ENCODE peak calls at places on chromosomes 7 and 10, in ten cellular contexts. R is esophagus squamous epithelium, T is spleen, I is heart left ventricle, Z is ovary, F is HCT116, V is IMR-90, N is body of pancreas, J is transverse colon, E is sigmoid colon. Y is an unnamed sample.

GRCh38 chr10:123746016-123746415 is 79.9 kb downstream of the GPR26 start:
- DNase-seq in R (no peak), T (no peak), I (no peak), Z (no peak), F (no peak), V (no peak), N (no peak), J (no peak), E (no peak), Y (no peak)

GRCh38 chr10:88196298-88196697 is 332.9 kb downstream of the PTEN start:
- DNase-seq in R (no peak), T (no peak), I (no peak), Z (no peak), F (no peak), V (no peak), N (no peak), J (no peak), E (no peak), Y (no peak)

GRCh38 chr7:27200761-27201230 is 905 bp upstream of the HOXA13 start:
- DNase-seq in R (no peak), T (no peak), I (no peak), Z (no peak), F (no peak), V (no peak), N (no peak), J (no peak), E (no peak), Y (no peak)

GRCh38 chr10:93319855-93320254 is 162.3 kb downstream of the MYOF start:
- DNase-seq in R (no peak), T (no peak), I (no peak), Z (no peak), F (no peak), V (no peak), N (no peak), J (no peak), E (no peak), Y (no peak)

GRCh38 chr7:23893172-23893941 is 183.3 kb downstream of the STK31 start:
- DNase-seq in R (no peak), T (no peak), I (no peak), Z (no peak), F (no peak), V (no peak), N (no peak), J (no peak), E (no peak), Y (no peak)

GRCh38 chr7:111887734-111888133 is 318.5 kb downstream of the DOCK4 start:
- DNase-seq in R (no peak), T (no peak), I (peak), Z (no peak), F (no peak), V (no peak), N (no peak), J (no peak), E (no peak), Y (no peak)

GRCh38 chr7:5997210-5997808 is 11.5 kb downstream of the PMS2 start:
- DNase-seq in R (no peak), T (no peak), I (peak), Z (peak), F (no peak), V (peak), N (peak), J (peak), E (no peak), Y (peak)

GRCh38 chr10:112295853-112296830 is 12.9 kb downstream of the TECTB start:
- DNase-seq in R (no peak), T (no peak), I (peak), Z (no peak), F (no peak), V (peak), N (no peak), J (no peak), E (no peak), Y (no peak)

GRCh38 chr7:158267737-158268435 is 319.7 kb downstream of the PTPRN2 start:
- DNase-seq in R (no peak), T (peak), I (no peak), Z (no peak), F (no peak), V (no peak), N (peak), J (no peak), E (peak), Y (peak)

GRCh38 chr7:114416089-114416990 is 1.7 kb downstream of the FOXP2 start:
- DNase-seq in R (no peak), T (no peak), I (no peak), Z (no peak), F (no peak), V (peak), N (no peak), J (no peak), E (no peak), Y (no peak)

DNA sequence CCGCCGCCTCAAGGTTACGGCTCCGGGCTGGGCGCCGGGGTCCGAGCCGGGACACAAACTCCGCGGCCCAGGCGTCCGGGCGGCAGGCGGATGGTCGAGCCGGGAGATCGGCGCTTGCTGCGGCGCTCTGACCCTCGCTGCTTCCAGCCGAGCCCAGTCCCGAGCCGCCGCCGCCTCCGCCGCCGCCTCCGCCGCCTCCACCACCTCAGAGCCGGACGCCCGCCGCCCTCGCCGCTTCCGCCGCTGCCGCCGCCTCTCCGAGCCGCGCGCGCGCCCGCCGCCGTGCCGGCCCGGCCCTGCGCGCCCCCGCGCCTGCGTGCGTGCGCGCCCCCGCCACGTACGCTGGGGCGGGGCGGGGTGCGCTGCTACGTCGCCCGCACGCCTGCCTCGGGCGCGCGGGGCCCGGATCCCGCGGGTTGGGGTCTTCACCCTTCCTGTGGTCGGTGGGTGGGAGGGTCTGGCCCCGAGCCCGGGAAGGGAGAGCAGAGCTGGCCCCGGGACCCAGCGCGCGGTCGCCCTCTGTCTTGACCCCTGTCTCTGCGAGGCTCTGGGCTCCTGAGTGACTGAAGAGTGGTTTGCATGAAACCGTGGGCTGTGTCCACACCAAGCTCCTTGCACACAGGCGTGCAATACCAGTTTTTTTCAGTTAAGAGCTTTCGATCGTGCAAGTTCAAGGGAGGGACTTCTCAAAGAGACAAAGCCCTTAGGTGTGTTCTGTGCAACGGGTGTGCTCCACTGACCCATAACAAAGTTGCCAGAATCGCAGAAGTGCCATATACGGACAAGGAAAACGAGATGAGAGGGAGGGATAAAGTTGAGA is at the start of gene SMURF1:
- DNase-seq in R (no peak), T (peak), I (peak), Z (peak), F (no peak), V (peak), N (peak), J (peak), E (peak), Y (peak)
- TF ChIP-seq POLR2A in R (peak), T (no peak), I (peak), Z (peak), F (peak), V (no peak), N (peak), J (peak), E (no peak), Y (no peak)

GRCh38 chr10:689433-690226 is at the start of gene DIP2C:
- DNase-seq in R (no peak), T (no peak), I (peak), Z (peak), F (peak), V (peak), N (peak), J (peak), E (peak), Y (no peak)
- H3K27ac ChIP-seq in R (peak), T (peak), I (peak), Z (peak), F (peak), V (peak), N (peak), J (peak), E (peak), Y (peak)

GRCh38 chr7:41808541-41808940 is 105.7 kb upstream of the INHBA start:
- DNase-seq in R (no peak), T (no peak), I (no peak), Z (no peak), F (no peak), V (no peak), N (no peak), J (no peak), E (no peak), Y (no peak)
- TF ChIP-seq POLR2A in R (no peak), T (no peak), I (no peak), Z (no peak), F (no peak), V (no peak), N (no peak), J (no peak), E (no peak), Y (no peak)

GRCh38 chr7:84248843-84249242 is 54.3 kb upstream of the SEMA3A start:
- DNase-seq in R (no peak), T (no peak), I (no peak), Z (no peak), F (no peak), V (no peak), N (no peak), J (no peak), E (no peak), Y (no peak)
- H3K27ac ChIP-seq in R (peak), T (peak), I (peak), Z (no peak), F (no peak), V (peak), N (no peak), J (no peak), E (peak), Y (no peak)

GRCh38 chr10:103678104-103678526 is 177.3 kb downstream of the SH3PXD2A start:
- DNase-seq in R (peak), T (peak), I (peak), Z (peak), F (no peak), V (peak), N (peak), J (peak), E (peak), Y (peak)
- TF ChIP-seq POLR2A in R (no peak), T (no peak), I (no peak), Z (peak), F (no peak), V (peak), N (no peak), J (peak), E (peak), Y (no peak)

GRCh38 chr7:2809903-2810628 is 34.0 kb downstream of the GNA12 start:
- DNase-seq in R (no peak), T (no peak), I (no peak), Z (no peak), F (no peak), V (peak), N (no peak), J (no peak), E (peak), Y (peak)
- H3K27ac ChIP-seq in R (no peak), T (no peak), I (peak), Z (no peak), F (no peak), V (peak), N (no peak), J (no peak), E (no peak), Y (peak)

GRCh38 chr7:140175221-140176218 is 1.3 kb downstream of the KDM7A start:
- DNase-seq in R (peak), T (peak), I (peak), Z (peak), F (peak), V (peak), N (peak), J (peak), E (peak), Y (peak)
- TF ChIP-seq POLR2A in R (peak), T (peak), I (peak), Z (peak), F (no peak), V (peak), N (peak), J (peak), E (peak), Y (peak)